ENCODE peak calls at places on chromosomes 13 and 19, in eight cellular contexts. V is lower lobe of right lung, X is heart left ventricle, M is Peyer's patch, W is H1, L is psoas muscle, T is ascending aorta, Z is stomach. E is an unnamed sample. For H3K36me3 and H3K4me1, the result is how much of the 10 kb centered on the place peaks cover.

GRCh38 chr13:102400619-102401125 is 1.2 kb downstream of the FGF14 start:
- DNase-seq in W (no peak), V (peak), L (peak), M (no peak), T (peak), Z (no peak), X (peak), E (no peak)

GRCh38 chr19:27671876-27672275 is 1541.1 kb downstream of the UQCRFS1 start:
- DNase-seq in Z (no peak), W (no peak), L (no peak), X (no peak), V (no peak), T (no peak), M (no peak), E (no peak)

GRCh38 chr13:93254775-93255174 is 28.2 kb downstream of the GPC6 start:
- DNase-seq in M (no peak), L (no peak), X (no peak), T (peak), V (no peak), W (no peak), Z (no peak), E (peak)

GRCh38 chr19:38544569-38545315 is 73.0 kb downstream of the MAP4K1 start:
- DNase-seq in M (no peak), Z (no peak), W (no peak), L (no peak), T (no peak), V (peak), X (no peak), E (no peak)

GRCh38 chr13:110607675-110608224 is 7.6 kb upstream of the NAXD start:
- DNase-seq in M (no peak), Z (no peak), V (no peak), L (no peak), W (no peak), X (no peak), T (no peak), E (no peak)

GRCh38 chr13:109750376-109750775 is 36.0 kb downstream of the IRS2 start:
- DNase-seq in V (no peak), X (no peak), L (no peak), M (no peak), T (no peak), Z (no peak), W (no peak), E (no peak)

GRCh38 chr19:7900931-7901330 is 2.7 kb upstream of the MAP2K7 start:
- DNase-seq in W (no peak), V (no peak), T (no peak), Z (no peak), L (no peak), X (no peak), M (no peak), E (no peak)

GRCh38 chr19:29387586-29387985 is 138.2 kb upstream of the VSTM2B start:
- DNase-seq in X (no peak), V (no peak), W (no peak), T (no peak), M (no peak), Z (no peak), L (no peak), E (no peak)

GRCh38 chr19:10431254-10431942 is 11.1 kb downstream of the PDE4A start:
- DNase-seq in L (peak), M (peak), W (no peak), Z (peak), V (peak), T (no peak), X (no peak), E (peak)

GRCh38 chr13:49655906-49656305 is 27.6 kb downstream of the ARL11 start:
- DNase-seq in X (no peak), W (no peak), V (no peak), M (no peak), L (no peak), Z (no peak), T (no peak), E (no peak)

GRCh38 chr13:100392709-100393630 is 195.6 kb downstream of the GGACT start:
- DNase-seq in V (peak), T (peak), M (peak), X (peak), W (peak), L (peak), Z (peak), E (peak)

GRCh38 chr13:76971215-76971614 is 20.7 kb upstream of the CLN5 start:
- DNase-seq in M (no peak), W (no peak), V (no peak), T (no peak), X (no peak), Z (no peak), L (no peak), E (peak)

GRCh38 chr19:51887522-51888498 is at the start of gene ZNF577:
- DNase-seq in V (peak), Z (peak), W (peak), M (peak), L (peak), X (peak), T (peak), E (peak)

GRCh38 chr13:27406178-27406939 is 18.1 kb upstream of the GTF3A start:
- DNase-seq in X (no peak), Z (no peak), L (no peak), M (no peak), T (peak), W (no peak), V (no peak), E (peak)

GRCh38 chr13:111121421-111121820 is 6.3 kb downstream of the ARHGEF7 start:
- DNase-seq in V (no peak), L (no peak), W (no peak), M (no peak), T (no peak), X (no peak), Z (no peak), E (no peak)

GRCh38 chr19:52673014-52673413 is 34.9 kb upstream of the ZNF83 start:
- DNase-seq in L (no peak), M (no peak), X (no peak), W (no peak), Z (no peak), T (no peak), V (no peak), E (no peak)

GRCh38 chr13:40069173-40070044 is 413.9 kb downstream of the COG6 start:
- DNase-seq in V (peak), M (peak), T (peak), Z (peak), L (peak), X (peak), W (no peak), E (peak)

GRCh38 chr13:98320561-98321105 is 143.6 kb upstream of the RNF113B start:
- DNase-seq in V (no peak), L (no peak), W (no peak), M (no peak), Z (no peak), T (no peak), X (no peak), E (no peak)

GRCh38 chr13:94707400-94708021 is 4.8 kb downstream of the SOX21 start:
- DNase-seq in Z (no peak), X (no peak), W (no peak), M (no peak), V (no peak), T (no peak), L (no peak), E (no peak)

GRCh38 chr19:2479556-2480194 is 3.7 kb downstream of the GADD45B start:
- DNase-seq in V (peak), L (no peak), X (no peak), Z (no peak), W (no peak), M (no peak), T (no peak), E (no peak)

GRCh38 chr19:9881720-9882119 is 46.6 kb downstream of the PIN1 start:
- DNase-seq in T (no peak), M (no peak), X (no peak), Z (peak), V (no peak), W (no peak), L (no peak), E (no peak)

GRCh38 chr13:107518292-107518691 is 697.0 kb downstream of the LIG4 start:
- DNase-seq in W (no peak), Z (no peak), L (no peak), M (no peak), X (no peak), V (no peak), T (no peak), E (no peak)

GRCh38 chr19:5563008-5563431 is 4.7 kb downstream of the TINCR start:
- DNase-seq in Z (no peak), X (no peak), T (no peak), V (no peak), W (no peak), L (no peak), M (no peak), E (no peak)
- TF ChIP-seq CTCF in Z (no peak), X (no peak), T (no peak), V (no peak), W (peak), L (no peak), M (no peak), E (no peak)

DNA sequence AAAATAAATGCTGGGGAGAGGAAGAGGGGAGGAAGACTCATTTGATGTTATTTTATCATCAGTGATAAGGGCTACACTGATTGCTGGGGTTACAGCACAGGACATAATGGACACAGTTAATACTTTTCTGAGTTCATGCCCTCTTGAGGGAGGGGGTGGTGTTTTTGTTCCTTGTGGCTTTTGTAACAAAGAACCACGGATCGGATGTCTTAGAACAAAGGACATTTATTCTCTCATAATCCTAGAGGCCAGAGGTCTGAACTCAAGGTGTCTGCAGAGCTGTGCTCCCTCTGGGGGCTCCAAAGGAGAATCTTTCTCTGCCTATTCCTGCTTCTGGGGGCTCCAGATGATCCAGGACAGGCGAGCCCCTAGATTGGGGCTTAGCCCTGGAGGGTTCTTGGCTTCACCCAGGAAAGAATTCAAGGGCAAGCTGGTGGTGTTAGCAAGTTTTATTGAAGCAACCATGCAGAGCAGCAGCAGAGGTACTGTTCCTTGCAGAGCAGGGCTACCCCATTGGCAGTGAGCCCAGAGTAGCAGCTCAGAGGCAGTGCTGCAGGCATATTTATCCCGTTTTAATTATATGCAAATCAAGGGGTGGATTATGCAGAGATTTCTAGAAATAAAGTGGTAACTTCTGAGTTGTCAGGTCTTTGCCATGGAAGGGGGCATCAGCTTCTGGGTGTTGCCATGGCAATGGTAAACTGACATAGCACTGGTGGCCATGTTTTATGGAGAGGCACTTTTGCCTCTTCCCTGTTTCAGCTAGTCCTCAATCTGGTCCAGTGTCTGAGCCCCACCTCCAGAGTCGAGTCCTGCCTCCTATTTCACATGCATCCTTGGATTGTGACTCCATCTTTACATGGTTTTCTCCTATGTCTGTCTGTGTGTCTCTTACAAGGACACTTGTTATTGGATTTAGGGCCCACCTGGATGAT is 18.0 kb downstream of the VAV1 start:
- DNase-seq in V (no peak), T (no peak), M (no peak), X (no peak), Z (no peak), W (no peak), L (no peak), E (no peak)
- H3K36me3 ChIP-seq in V (under half), T (under half), M (under half), X (under half), Z (under half), W (under half), L (under half), E (under half)

GRCh38 chr19:15285896-15286591 is 46.3 kb downstream of the BRD4 start:
- DNase-seq in Z (no peak), W (no peak), L (no peak), X (no peak), V (no peak), T (no peak), M (peak), E (no peak)

GRCh38 chr19:15286688-15287355 is 45.5 kb downstream of the BRD4 start:
- DNase-seq in V (no peak), T (no peak), M (no peak), X (no peak), Z (no peak), W (no peak), L (no peak), E (no peak)

GRCh38 chr19:15288146-15288963 is 44.0 kb downstream of the BRD4 start:
- DNase-seq in Z (peak), V (no peak), L (no peak), M (peak), T (no peak), W (no peak), X (no peak), E (peak)

GRCh38 chr19:15289673-15290072 is 42.7 kb downstream of the BRD4 start:
- DNase-seq in V (no peak), Z (no peak), T (no peak), X (no peak), L (no peak), M (no peak), W (no peak), E (no peak)

GRCh38 chr19:15287496-15287895 is 44.8 kb downstream of the BRD4 start:
- DNase-seq in Z (no peak), V (no peak), W (no peak), T (no peak), X (no peak), L (no peak), M (no peak), E (no peak)
- H3K4me1 ChIP-seq in Z (half or more), V (half or more), W (under half), T (half or more), X (half or more), L (half or more), M (under half), E (half or more)

DNA sequence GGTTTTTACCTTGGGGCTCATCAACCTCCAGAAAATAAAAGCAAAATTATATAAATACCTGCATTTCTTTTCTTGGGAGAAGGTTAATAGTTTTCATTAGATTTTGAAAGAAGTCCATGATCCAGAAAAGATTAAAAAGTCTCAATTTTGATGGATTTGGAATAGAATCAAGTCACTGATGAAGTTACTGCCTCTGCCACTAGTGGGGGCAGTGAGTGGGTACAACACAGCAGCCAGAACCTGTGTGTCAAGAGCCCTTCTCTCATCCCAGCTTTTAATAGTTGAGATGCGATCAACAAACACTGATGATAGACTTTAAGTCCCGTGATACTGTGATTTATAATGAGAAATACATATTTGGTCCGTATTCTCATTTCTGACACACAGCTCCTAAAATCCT is 686.7 kb downstream of the DIAPH3 start:
- DNase-seq in Z (no peak), W (no peak), L (no peak), T (no peak), M (no peak), V (no peak), X (no peak), E (no peak)
- TF ChIP-seq CTCF in Z (no peak), W (peak), L (no peak), T (no peak), M (no peak), V (no peak), X (peak), E (no peak)

DNA sequence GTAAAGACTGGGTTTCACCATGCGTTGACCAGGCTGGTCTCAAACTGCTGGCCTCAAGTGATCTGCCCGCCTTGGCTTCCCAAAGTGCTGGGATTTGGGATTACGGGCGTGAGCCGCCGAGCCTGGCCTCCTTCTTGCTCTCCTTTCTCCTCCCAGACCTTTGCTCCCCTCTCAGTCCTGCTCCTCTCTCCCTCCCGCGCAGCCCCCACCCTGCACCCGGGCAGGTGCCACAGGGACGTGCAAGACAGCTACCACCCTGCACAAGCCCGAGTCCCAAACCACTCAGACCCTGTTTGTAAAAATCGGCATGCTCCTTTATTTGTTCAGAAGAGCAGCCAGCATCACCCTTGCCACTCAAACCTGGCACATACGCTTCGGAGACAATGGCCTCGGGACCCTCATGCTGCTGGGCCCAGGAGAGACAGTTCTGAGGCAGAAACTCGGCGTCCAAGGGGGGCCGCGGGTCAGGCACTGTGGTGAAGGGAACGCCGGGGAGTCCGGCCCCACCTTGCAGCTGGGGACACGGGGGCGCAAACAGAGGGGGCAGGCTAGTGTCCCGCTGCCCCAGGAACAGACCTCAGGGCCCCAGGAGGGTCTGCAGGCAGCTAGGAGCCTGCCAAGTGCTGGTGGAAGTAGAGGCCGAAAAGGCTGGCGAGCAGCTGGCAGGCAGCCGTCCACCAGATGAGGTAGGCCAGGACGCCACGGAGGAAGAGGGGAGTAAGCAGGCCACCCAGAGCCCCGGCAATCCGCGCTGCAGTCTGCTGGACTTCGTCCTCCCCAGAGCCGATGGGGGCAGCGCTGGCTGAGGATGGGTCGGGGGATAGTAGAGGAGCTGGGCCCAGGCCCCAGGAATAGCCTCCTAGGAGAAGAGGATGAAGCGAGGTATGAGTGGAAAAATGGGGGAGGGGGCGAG is 18.7 kb downstream of the TMEM161A start:
- DNase-seq in V (no peak), T (no peak), M (no peak), Z (no peak), L (no peak), W (no peak), X (no peak), E (no peak)
- H3K36me3 ChIP-seq in V (under half), T (under half), M (under half), Z (under half), L (under half), W (under half), X (under half), E (under half)

GRCh38 chr19:33432408-33433170 is 59.1 kb downstream of the CEBPG start:
- DNase-seq in V (peak), X (no peak), L (no peak), W (no peak), T (no peak), M (no peak), Z (no peak), E (no peak)
- H3K4me1 ChIP-seq in V (under half), X (under half), L (under half), W (under half), T (under half), M (under half), Z (under half), E (under half)

GRCh38 chr13:55560331-55560730 is 1580.4 kb upstream of the PRR20A start:
- DNase-seq in Z (no peak), M (no peak), X (no peak), T (no peak), V (no peak), W (no peak), L (no peak), E (no peak)
- TF ChIP-seq CTCF in Z (no peak), M (no peak), X (no peak), T (no peak), V (no peak), W (no peak), L (no peak), E (no peak)

DNA sequence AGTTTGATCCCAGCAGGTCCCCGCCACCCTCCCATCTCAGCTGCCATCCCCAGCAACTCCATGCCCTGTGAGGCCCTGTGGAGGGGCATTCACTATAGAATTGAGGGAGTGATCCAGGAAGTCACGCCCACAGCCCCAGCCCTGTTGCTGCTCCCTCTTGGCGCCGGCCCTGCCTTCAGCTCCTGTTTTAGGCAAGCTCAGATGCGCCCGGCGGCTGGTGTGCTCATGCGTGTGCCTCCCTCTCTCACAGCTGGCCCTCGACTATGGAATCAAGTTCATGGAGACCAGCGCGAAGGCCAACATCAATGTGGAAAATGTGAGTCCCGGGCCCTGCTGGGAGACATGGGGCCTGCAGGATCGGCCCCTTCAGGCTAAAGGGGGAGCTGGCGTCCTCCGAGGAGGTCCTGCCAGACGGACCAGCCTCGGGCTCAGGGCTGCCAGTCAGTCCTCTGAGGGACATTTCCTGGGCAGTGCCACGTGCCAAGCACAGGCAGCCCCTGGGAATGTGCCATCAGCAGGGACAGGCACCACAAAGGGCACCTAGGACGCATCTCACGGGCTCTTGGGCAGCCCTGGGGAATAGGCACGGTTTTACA is 15.6 kb upstream of the HSH2D start:
- DNase-seq in W (no peak), T (no peak), Z (no peak), X (no peak), M (no peak), L (no peak), V (no peak), E (no peak)
- H3K36me3 ChIP-seq in W (half or more), T (half or more), Z (half or more), X (under half), M (half or more), L (under half), V (half or more), E (half or more)

GRCh38 chr19:4977299-4978174 is 8.6 kb downstream of the KDM4B start:
- DNase-seq in Z (peak), V (no peak), M (no peak), W (no peak), X (peak), L (peak), T (no peak), E (peak)

GRCh38 chr19:4980838-4981680 is 12.1 kb downstream of the KDM4B start:
- DNase-seq in L (no peak), T (no peak), M (no peak), X (no peak), V (no peak), Z (no peak), W (no peak), E (no peak)

GRCh38 chr19:4981681-4981958 is 12.7 kb downstream of the KDM4B start:
- DNase-seq in T (no peak), W (no peak), V (no peak), X (no peak), L (no peak), Z (no peak), M (no peak), E (peak)

GRCh38 chr19:4980087-4980486 is 11.2 kb downstream of the KDM4B start:
- DNase-seq in X (no peak), W (no peak), T (no peak), Z (no peak), V (no peak), L (no peak), M (no peak), E (no peak)

GRCh38 chr19:4979211-4979807 is 10.4 kb downstream of the KDM4B start:
- DNase-seq in T (no peak), Z (no peak), W (no peak), L (no peak), M (no peak), X (no peak), V (no peak), E (no peak)
- H3K4me1 ChIP-seq in T (under half), Z (half or more), W (under half), L (half or more), M (under half), X (half or more), V (half or more), E (half or more)

GRCh38 chr19:33427801-33428626 is 54.5 kb downstream of the CEBPG start:
- DNase-seq in Z (no peak), W (no peak), X (no peak), L (peak), T (no peak), V (peak), M (no peak), E (no peak)
- TF ChIP-seq CTCF in Z (no peak), W (peak), X (no peak), L (no peak), T (no peak), V (no peak), M (no peak), E (no peak)